ENCODE peak calls at places on chromosomes 12 and 14, in six cellular contexts. R is HCT116, B is A549, O is GM12878, F is GM23338, Y is K562. Q is an unnamed sample.

GRCh38 chr12:108306014-108306501 is 33.1 kb downstream of the CMKLR1 start:
- DNase-seq in R (no peak), B (no peak), O (no peak), F (no peak), Y (peak), Q (no peak)

GRCh38 chr12:109358154-109358869 is 10.6 kb downstream of the MYO1H start:
- DNase-seq in R (no peak), B (no peak), O (peak), F (no peak), Y (no peak), Q (no peak)

GRCh38 chr12:66836623-66837310 is 157.9 kb upstream of the GRIP1 start:
- DNase-seq in R (no peak), B (no peak), O (no peak), F (no peak), Y (no peak), Q (no peak)

GRCh38 chr14:22231022-22231421 is 358.0 kb downstream of the DAD1 start:
- DNase-seq in R (no peak), B (no peak), O (no peak), F (no peak), Y (no peak), Q (no peak)

GRCh38 chr12:128486951-128487350 is 220.0 kb downstream of the TMEM132C start:
- DNase-seq in R (no peak), B (no peak), O (no peak), F (no peak), Y (no peak), Q (no peak)

GRCh38 chr12:106459124-106459523 is 101.6 kb downstream of the POLR3B start:
- DNase-seq in R (no peak), B (no peak), O (no peak), F (no peak), Y (no peak), Q (no peak)

GRCh38 chr14:97077253-97077653 is 280.1 kb downstream of the VRK1 start:
- DNase-seq in R (peak), B (peak), O (peak), F (no peak), Y (peak), Q (no peak)

GRCh38 chr12:45290218-45290609 is 74.3 kb downstream of the ANO6 start:
- DNase-seq in R (no peak), B (peak), O (no peak), F (no peak), Y (no peak), Q (no peak)

GRCh38 chr12:110556705-110557104 is 26.4 kb downstream of the PPTC7 start:
- DNase-seq in R (no peak), B (no peak), O (no peak), F (no peak), Y (no peak), Q (no peak)

GRCh38 chr14:54730156-54730961 is 163.4 kb downstream of the SAMD4A start:
- DNase-seq in R (no peak), B (peak), O (peak), F (no peak), Y (no peak), Q (no peak)

GRCh38 chr14:74804219-74804825 is 41.2 kb downstream of the YLPM1 start:
- DNase-seq in R (peak), B (peak), O (no peak), F (peak), Y (peak), Q (peak)

GRCh38 chr14:45140661-45141187 is 5.0 kb downstream of the FANCM start:
- DNase-seq in R (no peak), B (peak), O (no peak), F (peak), Y (no peak), Q (no peak)

GRCh38 chr14:68473794-68474193 is 319.1 kb downstream of the ZFP36L1 start:
- DNase-seq in R (no peak), B (peak), O (no peak), F (no peak), Y (no peak), Q (no peak)

GRCh38 chr12:49529409-49529808 is 9.4 kb upstream of the KCNH3 start:
- DNase-seq in R (no peak), B (no peak), O (no peak), F (no peak), Y (no peak), Q (no peak)

GRCh38 chr12:104578453-104578852 is 121.7 kb downstream of the CHST11 start:
- DNase-seq in R (no peak), B (peak), O (no peak), F (no peak), Y (peak), Q (no peak)

GRCh38 chr12:71896171-71896570 is 42.5 kb upstream of the TPH2 start:
- DNase-seq in R (no peak), B (no peak), O (no peak), F (no peak), Y (no peak), Q (no peak)

GRCh38 chr12:116358850-116359761 is 81.6 kb upstream of the MED13L start:
- DNase-seq in R (peak), B (peak), O (no peak), F (peak), Y (peak), Q (peak)

GRCh38 chr12:131134523-131135310 is 181.0 kb downstream of the ADGRD1 start:
- DNase-seq in R (no peak), B (no peak), O (no peak), F (no peak), Y (no peak), Q (no peak)

GRCh38 chr12:57430117-57430930 is 519 bp downstream of the R3HDM2 start:
- DNase-seq in R (no peak), B (no peak), O (no peak), F (peak), Y (peak), Q (no peak)

GRCh38 chr14:101173698-101174521 is 270.4 kb upstream of the RTL1 start:
- DNase-seq in R (no peak), B (no peak), O (no peak), F (no peak), Y (no peak), Q (no peak)

GRCh38 chr12:116535241-116535640 is 23.9 kb upstream of the MAP1LC3B2 start:
- DNase-seq in R (no peak), B (no peak), O (no peak), F (no peak), Y (no peak), Q (no peak)

GRCh38 chr12:107522692-107523477 is 162.7 kb upstream of the PWP1 start:
- DNase-seq in R (no peak), B (peak), O (no peak), F (peak), Y (peak), Q (no peak)

GRCh38 chr14:34356267-34356660 is 105.8 kb downstream of the SPTSSA start:
- DNase-seq in R (no peak), B (no peak), O (no peak), F (no peak), Y (no peak), Q (no peak)

GRCh38 chr14:20855652-20856291 is 35.4 kb upstream of the RNASE3 start:
- DNase-seq in R (peak), B (peak), O (peak), F (peak), Y (peak), Q (peak)

GRCh38 chr14:73397810-73398209 is 60.5 kb downstream of the NUMB start:
- DNase-seq in R (no peak), B (no peak), O (no peak), F (no peak), Y (no peak), Q (no peak)

GRCh38 chr14:102140027-102140749 is 491 bp downstream of the WDR20 start:
- DNase-seq in R (no peak), B (peak), O (no peak), F (peak), Y (peak), Q (no peak)

GRCh38 chr12:108717243-108717642 is 14.1 kb downstream of the CORO1C start:
- DNase-seq in R (no peak), B (no peak), O (no peak), F (no peak), Y (no peak), Q (no peak)

GRCh38 chr12:105445261-105446015 is 114.9 kb downstream of the C12orf75 start:
- DNase-seq in R (no peak), B (peak), O (no peak), F (peak), Y (no peak), Q (no peak)

GRCh38 chr14:93333631-93334095 is 827 bp upstream of the BTBD7 start:
- DNase-seq in R (no peak), B (no peak), O (no peak), F (no peak), Y (no peak), Q (no peak)

GRCh38 chr12:46461907-46462605 is 89.5 kb upstream of the SLC38A2 start:
- DNase-seq in R (no peak), B (no peak), O (no peak), F (no peak), Y (no peak), Q (no peak)

GRCh38 chr12:123398177-123398916 is 14.4 kb downstream of the KMT5A start:
- DNase-seq in R (no peak), B (no peak), O (no peak), F (no peak), Y (no peak), Q (no peak)

GRCh38 chr14:95495538-95496025 is 20.9 kb downstream of the SYNE3 start:
- DNase-seq in R (no peak), B (no peak), O (peak), F (no peak), Y (no peak), Q (no peak)

GRCh38 chr12:116248930-116249329 is 28.6 kb downstream of the MED13L start:
- DNase-seq in R (no peak), B (no peak), O (no peak), F (no peak), Y (no peak), Q (no peak)

DNA sequence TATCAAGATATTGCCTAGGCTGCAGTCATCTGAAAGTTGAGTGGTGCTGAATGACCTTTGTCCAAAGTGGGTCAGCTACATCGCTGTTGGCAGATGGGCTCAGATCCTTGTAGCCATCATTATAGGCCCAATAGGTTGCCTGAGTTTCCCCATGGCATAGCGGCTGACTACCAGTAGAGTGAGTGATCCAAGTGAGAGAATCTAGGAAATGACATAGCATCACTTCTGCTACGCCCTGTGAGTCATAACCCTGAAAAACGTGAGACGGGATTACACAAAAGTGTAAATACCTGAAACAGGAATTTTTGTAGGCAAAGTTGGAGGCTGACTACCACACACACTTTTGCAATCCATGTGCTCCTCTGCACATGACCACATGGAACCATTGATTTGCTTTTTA is 273.3 kb downstream of the RPL10L start:
- DNase-seq in R (no peak), B (peak), O (no peak), F (no peak), Y (no peak), Q (no peak)
- TF ChIP-seq REST in R (no peak), B (no peak), O (no peak), F (no peak), Y (no peak), Q (no peak)

DNA sequence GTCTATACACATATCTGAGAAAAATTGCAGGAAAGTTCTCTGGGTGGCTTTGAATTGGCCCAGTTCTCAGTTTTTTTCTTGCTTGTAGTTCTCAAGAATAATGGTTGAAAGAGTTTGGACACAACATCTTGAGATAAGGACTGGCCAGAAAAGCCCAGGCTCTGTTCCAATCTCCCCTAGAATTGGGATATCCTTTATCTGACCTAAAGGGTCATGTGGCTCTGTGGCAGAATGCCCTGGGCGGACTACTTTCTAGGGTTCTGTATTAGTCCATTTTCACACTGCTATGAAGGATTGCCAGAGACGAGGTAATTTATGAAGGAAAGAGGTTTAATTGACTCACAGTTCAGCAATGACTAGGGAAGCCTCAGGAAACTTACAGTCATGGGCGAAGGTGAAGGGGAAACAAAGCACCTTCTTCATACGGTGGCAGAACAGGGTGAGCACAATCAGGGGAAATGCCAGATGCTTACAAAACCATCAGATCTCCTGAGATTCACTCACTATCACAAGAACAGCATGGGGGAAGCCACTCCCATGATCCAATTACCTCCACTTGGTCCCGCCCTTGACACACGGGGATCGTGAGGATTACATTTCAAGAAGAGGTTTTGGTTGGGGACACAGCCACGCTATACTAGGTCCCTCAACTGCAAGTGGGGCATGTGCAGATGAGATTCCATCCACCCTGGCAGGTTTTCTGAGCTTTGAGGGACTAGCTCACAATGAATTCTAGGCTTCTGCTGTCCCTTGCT is 1504.5 kb upstream of the FLRT2 start:
- DNase-seq in R (no peak), B (no peak), O (no peak), F (peak), Y (no peak), Q (no peak)
- TF ChIP-seq REST in R (no peak), B (no peak), O (no peak), F (no peak), Y (no peak), Q (no peak)

GRCh38 chr12:32151552-32151951 is 44.9 kb downstream of the BICD1 start:
- DNase-seq in R (no peak), B (no peak), O (no peak), F (no peak), Y (no peak), Q (no peak)

GRCh38 chr12:32155041-32155440 is 48.4 kb downstream of the BICD1 start:
- DNase-seq in R (no peak), B (no peak), O (no peak), F (no peak), Y (no peak), Q (no peak)

GRCh38 chr12:32149489-32149888 is 42.8 kb downstream of the BICD1 start:
- DNase-seq in R (no peak), B (no peak), O (no peak), F (no peak), Y (no peak), Q (no peak)

GRCh38 chr12:32148372-32148771 is 41.7 kb downstream of the BICD1 start:
- DNase-seq in R (no peak), B (peak), O (no peak), F (no peak), Y (no peak), Q (no peak)

DNA sequence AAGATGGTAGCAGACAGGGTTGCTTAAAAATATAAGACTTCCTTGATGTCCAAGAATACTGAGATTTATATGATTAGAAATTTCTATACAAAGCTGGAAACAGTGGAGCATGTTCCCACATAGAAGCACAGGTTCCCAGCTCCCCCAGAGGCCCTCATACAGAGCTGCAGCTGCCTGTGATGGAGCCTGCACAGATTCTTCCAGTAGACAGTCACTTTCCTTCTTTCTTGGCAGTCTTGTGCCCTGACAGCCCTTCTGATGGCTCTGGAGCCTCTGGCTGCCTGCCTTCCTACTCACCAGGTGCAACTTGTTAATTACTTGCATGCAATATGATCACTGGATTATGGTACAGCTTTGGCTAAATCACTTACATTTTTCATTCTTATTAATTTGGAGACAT is 44.4 kb downstream of the BICD1 start:
- DNase-seq in R (no peak), B (no peak), O (no peak), F (no peak), Y (no peak), Q (no peak)
- TF ChIP-seq REST in R (no peak), B (no peak), O (no peak), F (no peak), Y (no peak), Q (no peak)

GRCh38 chr12:80761818-80762217 is 45.1 kb downstream of the MYF5 start:
- DNase-seq in R (no peak), B (no peak), O (no peak), F (no peak), Y (no peak), Q (no peak)
- TF ChIP-seq REST in R (no peak), B (no peak), O (no peak), F (no peak), Y (no peak), Q (no peak)

GRCh38 chr12:3140284-3140683 is 63.1 kb downstream of the TSPAN9 start:
- DNase-seq in R (no peak), B (no peak), O (no peak), F (no peak), Y (no peak), Q (no peak)

GRCh38 chr12:3138896-3139590 is 61.9 kb downstream of the TSPAN9 start:
- DNase-seq in R (no peak), B (no peak), O (no peak), F (no peak), Y (no peak), Q (no peak)

GRCh38 chr12:3139760-3140159 is 62.6 kb downstream of the TSPAN9 start:
- DNase-seq in R (no peak), B (no peak), O (no peak), F (no peak), Y (no peak), Q (no peak)

GRCh38 chr12:3142386-3142785 is 65.2 kb downstream of the TSPAN9 start:
- DNase-seq in R (no peak), B (no peak), O (no peak), F (no peak), Y (no peak), Q (no peak)

GRCh38 chr12:3141339-3142321 is 64.5 kb downstream of the TSPAN9 start:
- DNase-seq in R (no peak), B (no peak), O (no peak), F (peak), Y (no peak), Q (no peak)
- TF ChIP-seq REST in R (no peak), B (no peak), O (no peak), F (no peak), Y (no peak), Q (no peak)

GRCh38 chr12:25184132-25184531 is 10.8 kb downstream of the DNAI7 start:
- DNase-seq in R (no peak), B (no peak), O (no peak), F (no peak), Y (no peak), Q (no peak)

GRCh38 chr12:25186038-25186787 is 8.7 kb downstream of the DNAI7 start:
- DNase-seq in R (no peak), B (no peak), O (peak), F (no peak), Y (no peak), Q (no peak)

GRCh38 chr12:25189656-25190055 is 5.3 kb downstream of the DNAI7 start:
- DNase-seq in R (no peak), B (no peak), O (no peak), F (no peak), Y (no peak), Q (no peak)

GRCh38 chr12:25186788-25187397 is 8.1 kb downstream of the DNAI7 start:
- DNase-seq in R (no peak), B (no peak), O (peak), F (no peak), Y (no peak), Q (no peak)

GRCh38 chr12:25187781-25188180 is 7.2 kb downstream of the DNAI7 start:
- DNase-seq in R (no peak), B (no peak), O (no peak), F (no peak), Y (no peak), Q (no peak)
- TF ChIP-seq REST in R (no peak), B (no peak), O (no peak), F (no peak), Y (no peak), Q (no peak)

GRCh38 chr12:100497105-100497795 is 23.6 kb downstream of the NR1H4 start:
- DNase-seq in R (no peak), B (no peak), O (no peak), F (no peak), Y (no peak), Q (no peak)
- TF ChIP-seq REST in R (no peak), B (no peak), O (no peak), F (no peak), Y (no peak), Q (no peak)